ENCODE peak calls at places on chromosomes 13 and 19, in four cellular contexts. U is uterus; L is activated T-cell treated with anti-CD3 and anti-CD28 coated beads for 48 hours; O is effector CD4-positive, alpha-beta T cell. N is an unnamed sample.

GRCh38 chr13:28751210-28751935 is 32.6 kb upstream of the SLC46A3 start:
- DNase-seq in U (no peak), L (no peak), O (no peak), N (no peak)

GRCh38 chr19:9130965-9131364 is 4.2 kb upstream of the OR7G3 start:
- DNase-seq in U (no peak), L (no peak), O (no peak), N (no peak)

GRCh38 chr13:65940720-65941119 is 1289.4 kb downstream of the PCDH9 start:
- DNase-seq in U (no peak), L (no peak), O (no peak), N (no peak)

GRCh38 chr13:75721307-75721706 is 85.2 kb downstream of the LMO7 start:
- DNase-seq in U (no peak), L (no peak), O (no peak), N (no peak)

GRCh38 chr19:3682741-3683404 is 17.4 kb downstream of the PIP5K1C start:
- DNase-seq in U (peak), L (no peak), O (no peak), N (no peak)

GRCh38 chr13:110457361-110457760 is 104.2 kb downstream of the RAB20 start:
- DNase-seq in U (no peak), L (no peak), O (no peak), N (no peak)

GRCh38 chr19:36331353-36332228 is 47.4 kb downstream of the ZFP14 start:
- DNase-seq in U (peak), L (peak), O (peak), N (peak)

GRCh38 chr19:19549804-19550453 is 11.9 kb downstream of the CILP2 start:
- DNase-seq in U (no peak), L (no peak), O (no peak), N (no peak)

GRCh38 chr13:114063545-114064515 is 68.6 kb downstream of the RASA3 start:
- DNase-seq in U (peak), L (peak), O (no peak), N (no peak)

N was measured in naive thymus-derived CD8-positive, alpha-beta T cell.